ENCODE peak calls at places on chromosomes 3 and 15, in four cellular contexts. O is esophagus muscularis mucosa, R is spleen, I is GM12878. B is an unnamed sample.

GRCh38 chr15:79640206-79640605 is 208.1 kb downstream of the MINAR1 start:
- DNase-seq in O (no peak), R (no peak), I (no peak), B (no peak)

GRCh38 chr3:139646505-139646904 is 31.3 kb downstream of the NMNAT3 start:
- DNase-seq in O (no peak), R (no peak), I (no peak), B (no peak)

GRCh38 chr3:59180006-59180405 is 130.2 kb upstream of the CFAP20DC start:
- DNase-seq in O (no peak), R (no peak), I (no peak), B (no peak)

GRCh38 chr15:36632196-36632595 is 52.8 kb downstream of the CDIN1 start:
- DNase-seq in O (no peak), R (no peak), I (no peak), B (no peak)

GRCh38 chr3:81726735-81727134 is 34.7 kb downstream of the GBE1 start:
- DNase-seq in O (no peak), R (peak), I (no peak), B (no peak)

GRCh38 chr3:78204977-78205376 is 1165.1 kb downstream of the ROBO2 start:
- DNase-seq in O (no peak), R (no peak), I (no peak), B (no peak)

GRCh38 chr3:26989042-26989441 is 366.5 kb downstream of the LRRC3B start:
- DNase-seq in O (no peak), R (no peak), I (no peak), B (no peak)

GRCh38 chr3:129282727-129283327 is 4.2 kb downstream of the HMCES start:
- DNase-seq in O (no peak), R (no peak), I (peak), B (no peak)

GRCh38 chr3:108079877-108080276 is 11.0 kb downstream of the CD47 start:
- DNase-seq in O (no peak), R (no peak), I (no peak), B (no peak)

GRCh38 chr3:127734754-127735473 is 62.2 kb downstream of the ABTB1 start:
- DNase-seq in O (no peak), R (peak), I (no peak), B (no peak)

GRCh38 chr3:57951106-57951882 is 56.9 kb upstream of the FLNB start:
- DNase-seq in O (no peak), R (peak), I (no peak), B (no peak)

GRCh38 chr3:57948080-57948671 is 60.0 kb upstream of the FLNB start:
- DNase-seq in O (no peak), R (peak), I (no peak), B (no peak)

GRCh38 chr3:57949344-57949743 is 58.9 kb upstream of the FLNB start:
- DNase-seq in O (no peak), R (peak), I (no peak), B (no peak)

GRCh38 chr3:57948782-57949242 is 59.4 kb upstream of the FLNB start:
- DNase-seq in O (no peak), R (peak), I (no peak), B (no peak)

GRCh38 chr3:57949779-57950618 is 58.2 kb upstream of the FLNB start:
- DNase-seq in O (no peak), R (peak), I (no peak), B (no peak)
- TF ChIP-seq CTCF in O (peak), R (no peak), I (no peak), B (peak)

GRCh38 chr3:152331975-152332374 is 63.2 kb downstream of the MBNL1 start:
- DNase-seq in O (no peak), R (no peak), I (no peak), B (no peak)

GRCh38 chr3:152333928-152334327 is 65.2 kb downstream of the MBNL1 start:
- DNase-seq in O (no peak), R (no peak), I (no peak), B (no peak)

GRCh38 chr3:152330565-152330964 is 61.8 kb downstream of the MBNL1 start:
- DNase-seq in O (no peak), R (no peak), I (no peak), B (no peak)

GRCh38 chr3:152328841-152329240 is 60.1 kb downstream of the MBNL1 start:
- DNase-seq in O (no peak), R (no peak), I (no peak), B (no peak)

DNA sequence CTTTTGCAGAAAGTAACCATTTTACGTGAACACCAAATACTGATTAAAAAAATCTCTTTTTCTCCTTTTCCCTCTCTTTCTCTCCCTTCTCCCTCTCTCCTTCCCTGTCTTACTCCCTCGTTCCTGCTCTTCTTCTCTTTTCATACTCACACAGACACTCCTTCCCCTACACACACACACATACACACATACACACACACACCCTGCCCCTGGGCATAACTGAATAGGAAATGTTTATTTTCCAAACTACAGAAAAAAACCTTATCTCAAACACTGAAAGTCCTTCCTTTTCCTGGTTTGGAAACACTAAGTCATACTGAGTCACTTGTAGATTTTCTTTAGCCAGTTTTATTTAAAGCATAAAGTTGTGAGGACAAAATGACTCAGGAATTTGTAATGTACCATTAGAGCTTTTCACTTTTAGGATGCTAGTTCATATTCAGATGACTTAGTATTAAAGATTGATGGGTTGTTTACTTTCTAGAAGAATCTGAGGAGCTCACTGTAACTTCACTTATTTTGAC is 62.4 kb downstream of the MBNL1 start:
- DNase-seq in O (no peak), R (no peak), I (no peak), B (no peak)
- TF ChIP-seq POLR2AphosphoS5 in O (peak), R (no peak), I (no peak), B (no peak)

GRCh38 chr3:168112894-168113293 is 17.2 kb upstream of the GOLIM4 start:
- DNase-seq in O (no peak), R (no peak), I (no peak), B (no peak)

GRCh38 chr3:168116279-168116678 is 20.6 kb upstream of the GOLIM4 start:
- DNase-seq in O (no peak), R (no peak), I (no peak), B (no peak)

GRCh38 chr3:168117059-168117458 is 21.3 kb upstream of the GOLIM4 start:
- DNase-seq in O (no peak), R (no peak), I (no peak), B (peak)

GRCh38 chr3:168117853-168118313 is 22.2 kb upstream of the GOLIM4 start:
- DNase-seq in O (no peak), R (no peak), I (no peak), B (no peak)

DNA sequence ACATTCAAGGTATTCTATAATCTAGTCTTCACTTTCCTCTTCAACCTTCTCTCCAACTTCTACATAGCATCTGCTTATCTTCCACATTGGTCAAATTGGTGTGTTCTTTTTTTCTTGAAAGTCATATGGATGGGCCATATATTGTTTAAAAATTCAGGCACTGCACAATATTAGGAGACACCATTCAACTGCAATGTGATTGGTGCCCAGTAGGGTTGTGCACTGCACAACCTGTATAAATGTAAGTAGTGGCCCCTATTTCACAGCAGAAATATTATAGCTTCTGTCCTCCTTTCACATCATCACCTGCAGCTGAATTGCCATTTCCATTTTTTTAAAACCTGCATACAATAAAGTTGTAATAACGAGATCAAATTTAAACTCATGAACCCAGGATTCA is 18.1 kb upstream of the GOLIM4 start:
- DNase-seq in O (no peak), R (no peak), I (no peak), B (no peak)
- TF ChIP-seq CTCF in O (no peak), R (no peak), I (no peak), B (no peak)

GRCh38 chr3:52534281-52535183 is 875 bp upstream of the NT5DC2 start:
- DNase-seq in O (no peak), R (peak), I (no peak), B (no peak)
- TF ChIP-seq POLR2AphosphoS5 in O (no peak), R (no peak), I (no peak), B (no peak)

GRCh38 chr3:52063026-52063723 is 6.8 kb upstream of the DUSP7 start:
- DNase-seq in O (no peak), R (no peak), I (no peak), B (no peak)
- TF ChIP-seq CTCF in O (no peak), R (no peak), I (no peak), B (no peak)

GRCh38 chr3:107028086-107028485 is 349.2 kb upstream of the CCDC54 start:
- DNase-seq in O (no peak), R (no peak), I (no peak), B (no peak)

GRCh38 chr3:107024481-107025153 is 352.6 kb upstream of the CCDC54 start:
- DNase-seq in O (no peak), R (no peak), I (no peak), B (no peak)

GRCh38 chr3:107028626-107029025 is 348.6 kb upstream of the CCDC54 start:
- DNase-seq in O (no peak), R (no peak), I (no peak), B (no peak)

DNA sequence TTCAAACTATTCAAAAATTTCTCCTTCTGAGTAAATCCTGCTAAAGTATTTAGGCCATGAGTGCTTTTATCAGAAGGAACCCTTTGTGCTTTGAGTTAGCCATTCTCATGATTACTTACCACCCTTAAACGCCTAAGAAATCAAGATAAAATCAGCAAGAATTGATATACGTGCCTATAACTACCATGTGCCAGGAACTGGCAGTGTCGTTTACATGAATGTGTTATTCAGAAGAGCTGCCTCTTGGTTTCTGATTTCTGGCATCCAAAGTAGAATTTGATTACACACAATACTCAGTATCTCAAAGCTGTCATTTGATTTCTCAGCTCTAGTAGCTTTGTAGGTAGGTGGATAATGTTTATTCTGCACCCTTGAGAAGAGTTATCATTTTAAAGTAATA is 351.3 kb upstream of the CCDC54 start:
- DNase-seq in O (no peak), R (no peak), I (no peak), B (no peak)
- TF ChIP-seq POLR2AphosphoS5 in O (no peak), R (no peak), I (no peak), B (no peak)

GRCh38 chr15:85414495-85414894 is 34.1 kb downstream of the AKAP13 start:
- DNase-seq in O (no peak), R (no peak), I (no peak), B (no peak)
- TF ChIP-seq CTCF in O (peak), R (peak), I (peak), B (no peak)